ENCODE peak calls at places on chromosomes 3 and 15, in ten cellular contexts. One of them, this sample, is unnamed.

GRCh38 chr15:63611217-63611616 is 14.0 kb downstream of the FBXL22 start:
- DNase-seq in stimulated activated CD4-positive, alpha-beta T cell treated with anti-CD3 and anti-CD28 coated beads, Interleukin-2, amount 100 ng/mL, for 24 hours: no peak
- DNase-seq in lower leg skin: no peak
- DNase-seq in kidney tubule cell: no peak
- DNase-seq in thoracic aorta: no peak
- DNase-seq in left kidney: peak; percentile 38
- DNase-seq in GM13976: no peak
- DNase-seq in activated CD8-positive, alpha-beta memory T cell treated with anti-CD3 and anti-CD28 coated beads for 4 hours: no peak
- DNase-seq in NCI-H345: no peak
- DNase-seq in amniotic stem cell: no peak
- DNase-seq in this sample: no peak

GRCh38 chr3:19946832-19947548 is at the start of gene RAB5A:
- DNase-seq in stimulated activated CD4-positive, alpha-beta T cell treated with anti-CD3 and anti-CD28 coated beads, Interleukin-2, amount 100 ng/mL, for 24 hours: peak; percentile 96
- DNase-seq in lower leg skin: peak; percentile 97
- DNase-seq in kidney tubule cell: peak; percentile 99
- DNase-seq in thoracic aorta: peak; percentile 93
- DNase-seq in left kidney: peak; percentile 100
- DNase-seq in GM13976: peak; percentile 97
- DNase-seq in activated CD8-positive, alpha-beta memory T cell treated with anti-CD3 and anti-CD28 coated beads for 4 hours: peak; percentile 94
- DNase-seq in NCI-H345: peak; percentile 96
- DNase-seq in amniotic stem cell: peak; percentile 95
- DNase-seq in this sample: peak; percentile 98

GRCh38 chr15:62063851-62064635 is 2.7 kb upstream of the C2CD4A start:
- DNase-seq in stimulated activated CD4-positive, alpha-beta T cell treated with anti-CD3 and anti-CD28 coated beads, Interleukin-2, amount 100 ng/mL, for 24 hours: no peak
- DNase-seq in lower leg skin: no peak
- DNase-seq in kidney tubule cell: peak; percentile 68
- DNase-seq in thoracic aorta: no peak
- DNase-seq in left kidney: peak; percentile 43
- DNase-seq in GM13976: no peak
- DNase-seq in activated CD8-positive, alpha-beta memory T cell treated with anti-CD3 and anti-CD28 coated beads for 4 hours: no peak
- DNase-seq in NCI-H345: no peak
- DNase-seq in amniotic stem cell: no peak
- DNase-seq in this sample: no peak

GRCh38 chr3:120172070-120172469 is 77.8 kb upstream of the GSK3B start:
- DNase-seq in stimulated activated CD4-positive, alpha-beta T cell treated with anti-CD3 and anti-CD28 coated beads, Interleukin-2, amount 100 ng/mL, for 24 hours: no peak
- DNase-seq in lower leg skin: no peak
- DNase-seq in kidney tubule cell: peak; percentile 43
- DNase-seq in thoracic aorta: peak; percentile 50
- DNase-seq in left kidney: no peak
- DNase-seq in GM13976: no peak
- DNase-seq in activated CD8-positive, alpha-beta memory T cell treated with anti-CD3 and anti-CD28 coated beads for 4 hours: no peak
- DNase-seq in NCI-H345: no peak
- DNase-seq in amniotic stem cell: peak; percentile 60
- DNase-seq in this sample: no peak

GRCh38 chr3:168885028-168885427 is 778.5 kb downstream of the MECOM start:
- DNase-seq in stimulated activated CD4-positive, alpha-beta T cell treated with anti-CD3 and anti-CD28 coated beads, Interleukin-2, amount 100 ng/mL, for 24 hours: no peak
- DNase-seq in lower leg skin: no peak
- DNase-seq in kidney tubule cell: peak; percentile 72
- DNase-seq in thoracic aorta: no peak
- DNase-seq in left kidney: no peak
- DNase-seq in GM13976: no peak
- DNase-seq in activated CD8-positive, alpha-beta memory T cell treated with anti-CD3 and anti-CD28 coated beads for 4 hours: no peak
- DNase-seq in NCI-H345: no peak
- DNase-seq in amniotic stem cell: peak; percentile 30
- DNase-seq in this sample: no peak

GRCh38 chr15:31606942-31607497 is 280.4 kb downstream of the KLF13 start:
- DNase-seq in stimulated activated CD4-positive, alpha-beta T cell treated with anti-CD3 and anti-CD28 coated beads, Interleukin-2, amount 100 ng/mL, for 24 hours: no peak
- DNase-seq in lower leg skin: no peak
- DNase-seq in kidney tubule cell: no peak
- DNase-seq in thoracic aorta: no peak
- DNase-seq in left kidney: no peak
- DNase-seq in GM13976: no peak
- DNase-seq in activated CD8-positive, alpha-beta memory T cell treated with anti-CD3 and anti-CD28 coated beads for 4 hours: no peak
- DNase-seq in NCI-H345: no peak
- DNase-seq in amniotic stem cell: no peak
- DNase-seq in this sample: no peak

GRCh38 chr3:87025636-87026035 is 34.7 kb upstream of the VGLL3 start:
- DNase-seq in stimulated activated CD4-positive, alpha-beta T cell treated with anti-CD3 and anti-CD28 coated beads, Interleukin-2, amount 100 ng/mL, for 24 hours: no peak
- DNase-seq in lower leg skin: no peak
- DNase-seq in kidney tubule cell: no peak
- DNase-seq in thoracic aorta: no peak
- DNase-seq in left kidney: no peak
- DNase-seq in GM13976: no peak
- DNase-seq in activated CD8-positive, alpha-beta memory T cell treated with anti-CD3 and anti-CD28 coated beads for 4 hours: no peak
- DNase-seq in NCI-H345: no peak
- DNase-seq in amniotic stem cell: no peak
- DNase-seq in this sample: no peak

GRCh38 chr15:52529289-52529929 is 729 bp upstream of the MYO5A start:
- DNase-seq in stimulated activated CD4-positive, alpha-beta T cell treated with anti-CD3 and anti-CD28 coated beads, Interleukin-2, amount 100 ng/mL, for 24 hours: peak; percentile 34
- DNase-seq in lower leg skin: no peak
- DNase-seq in kidney tubule cell: no peak
- DNase-seq in thoracic aorta: no peak
- DNase-seq in left kidney: peak; percentile 56
- DNase-seq in GM13976: peak; percentile 27
- DNase-seq in activated CD8-positive, alpha-beta memory T cell treated with anti-CD3 and anti-CD28 coated beads for 4 hours: no peak
- DNase-seq in NCI-H345: no peak
- DNase-seq in amniotic stem cell: no peak
- DNase-seq in this sample: no peak

GRCh38 chr3:112602217-112602838 is 38.6 kb downstream of the CCDC80 start:
- DNase-seq in stimulated activated CD4-positive, alpha-beta T cell treated with anti-CD3 and anti-CD28 coated beads, Interleukin-2, amount 100 ng/mL, for 24 hours: no peak
- DNase-seq in lower leg skin: no peak
- DNase-seq in kidney tubule cell: no peak
- DNase-seq in thoracic aorta: no peak
- DNase-seq in left kidney: no peak
- DNase-seq in GM13976: no peak
- DNase-seq in activated CD8-positive, alpha-beta memory T cell treated with anti-CD3 and anti-CD28 coated beads for 4 hours: no peak
- DNase-seq in NCI-H345: no peak
- DNase-seq in amniotic stem cell: no peak
- DNase-seq in this sample: no peak

GRCh38 chr3:63582943-63583500 is 69.5 kb upstream of the SNTN start:
- DNase-seq in stimulated activated CD4-positive, alpha-beta T cell treated with anti-CD3 and anti-CD28 coated beads, Interleukin-2, amount 100 ng/mL, for 24 hours: no peak
- DNase-seq in lower leg skin: no peak
- DNase-seq in kidney tubule cell: peak; percentile 51
- DNase-seq in thoracic aorta: no peak
- DNase-seq in left kidney: no peak
- DNase-seq in GM13976: no peak
- DNase-seq in activated CD8-positive, alpha-beta memory T cell treated with anti-CD3 and anti-CD28 coated beads for 4 hours: no peak
- DNase-seq in NCI-H345: no peak
- DNase-seq in amniotic stem cell: no peak
- DNase-seq in this sample: no peak

GRCh38 chr3:38039101-38039898 is at the start of gene DLEC1:
- DNase-seq in stimulated activated CD4-positive, alpha-beta T cell treated with anti-CD3 and anti-CD28 coated beads, Interleukin-2, amount 100 ng/mL, for 24 hours: peak; percentile 79
- DNase-seq in lower leg skin: peak; percentile 60
- DNase-seq in kidney tubule cell: peak; percentile 64
- DNase-seq in thoracic aorta: no peak
- DNase-seq in left kidney: peak; percentile 90
- DNase-seq in GM13976: peak; percentile 88
- DNase-seq in activated CD8-positive, alpha-beta memory T cell treated with anti-CD3 and anti-CD28 coated beads for 4 hours: peak; percentile 65
- DNase-seq in NCI-H345: no peak
- DNase-seq in amniotic stem cell: no peak
- DNase-seq in this sample: peak; percentile 91

GRCh38 chr3:119318871-119319270 is 24.7 kb downstream of the ARHGAP31 start:
- DNase-seq in stimulated activated CD4-positive, alpha-beta T cell treated with anti-CD3 and anti-CD28 coated beads, Interleukin-2, amount 100 ng/mL, for 24 hours: no peak
- DNase-seq in lower leg skin: no peak
- DNase-seq in kidney tubule cell: no peak
- DNase-seq in thoracic aorta: no peak
- DNase-seq in left kidney: no peak
- DNase-seq in GM13976: no peak
- DNase-seq in activated CD8-positive, alpha-beta memory T cell treated with anti-CD3 and anti-CD28 coated beads for 4 hours: no peak
- DNase-seq in NCI-H345: no peak
- DNase-seq in amniotic stem cell: no peak
- DNase-seq in this sample: no peak

This sample was measured in central memory CD4-positive, alpha-beta T cell.